ENCODE peak calls at places on chromosomes 1 and 21, in four cellular contexts. G, Z, F and T are unnamed samples.

GRCh38 chr1:5660141-5660935 is 331.9 kb downstream of the NPHP4 start:
- DNase-seq in G (no peak), Z (no peak), F (no peak), T (no peak)

GRCh38 chr1:223714849-223715709 is 2.7 kb downstream of the CAPN2 start:
- DNase-seq in G (peak), Z (peak), F (peak), T (peak)

GRCh38 chr1:201610806-201611205 is 71.9 kb downstream of the NAV1 start:
- DNase-seq in G (no peak), Z (no peak), F (no peak), T (no peak)

GRCh38 chr21:37762606-37763005 is 153.7 kb downstream of the KCNJ6 start:
- DNase-seq in G (no peak), Z (no peak), F (no peak), T (no peak)

GRCh38 chr1:38085666-38086305 is 39.2 kb upstream of the POU3F1 start:
- DNase-seq in G (no peak), Z (no peak), F (no peak), T (no peak)

GRCh38 chr1:28028873-28029654 is 59.3 kb downstream of the EYA3 start:
- DNase-seq in G (peak), Z (no peak), F (no peak), T (no peak)

GRCh38 chr1:47249755-47250154 is 17.7 kb upstream of the TAL1 start:
- DNase-seq in G (no peak), Z (no peak), F (no peak), T (no peak)

GRCh38 chr1:98053471-98054366 is 132.9 kb upstream of the DPYD start:
- DNase-seq in G (peak), Z (peak), F (peak), T (peak)

GRCh38 chr1:207495816-207496792 is at the start of gene CR1:
- DNase-seq in G (no peak), Z (no peak), F (peak), T (no peak)

GRCh38 chr1:7786785-7787184 is 2.7 kb downstream of the PER3 start:
- DNase-seq in G (no peak), Z (no peak), F (no peak), T (no peak)

GRCh38 chr1:7783826-7784491 is at the start of gene PER3:
- DNase-seq in G (peak), Z (peak), F (peak), T (peak)

GRCh38 chr1:7783178-7783711 is 846 bp upstream of the PER3 start:
- DNase-seq in G (peak), Z (peak), F (peak), T (peak)

GRCh38 chr1:7784492-7785071 is 491 bp downstream of the PER3 start:
- DNase-seq in G (no peak), Z (no peak), F (no peak), T (no peak)

GRCh38 chr1:7785108-7785507 is 1.0 kb downstream of the PER3 start:
- DNase-seq in G (no peak), Z (no peak), F (no peak), T (no peak)
- H3K4me3 ChIP-seq in G (no peak), Z (peak), F (peak), T (no peak)

GRCh38 chr21:17050156-17050555 is 462.7 kb upstream of the CXADR start:
- DNase-seq in G (no peak), Z (no peak), F (no peak), T (no peak)

GRCh38 chr21:17048974-17049373 is 463.9 kb upstream of the CXADR start:
- DNase-seq in G (no peak), Z (no peak), F (no peak), T (no peak)

GRCh38 chr21:17050646-17051045 is 462.2 kb upstream of the CXADR start:
- DNase-seq in G (no peak), Z (no peak), F (no peak), T (no peak)

GRCh38 chr21:17044696-17045095 is 468.1 kb upstream of the CXADR start:
- DNase-seq in G (no peak), Z (no peak), F (no peak), T (no peak)

GRCh38 chr21:17045214-17045835 is 467.5 kb upstream of the CXADR start:
- DNase-seq in G (peak), Z (no peak), F (no peak), T (peak)
- TF ChIP-seq CTCF in G (peak), Z (no peak), F (peak), T (peak)

GRCh38 chr1:94235189-94236020 is 2.0 kb downstream of the ARHGAP29 start:
- DNase-seq in G (peak), Z (no peak), F (no peak), T (no peak)
- H3K4me3 ChIP-seq in G (peak), Z (peak), F (peak), T (peak)

GRCh38 chr1:14607295-14607694 is 8.8 kb downstream of the KAZN start:
- DNase-seq in G (no peak), Z (no peak), F (no peak), T (no peak)

GRCh38 chr1:14611792-14612191 is 13.3 kb downstream of the KAZN start:
- DNase-seq in G (no peak), Z (no peak), F (no peak), T (no peak)

GRCh38 chr1:14605945-14606344 is 7.5 kb downstream of the KAZN start:
- DNase-seq in G (no peak), Z (no peak), F (no peak), T (no peak)

GRCh38 chr1:14606632-14607031 is 8.1 kb downstream of the KAZN start:
- DNase-seq in G (no peak), Z (no peak), F (no peak), T (no peak)

DNA sequence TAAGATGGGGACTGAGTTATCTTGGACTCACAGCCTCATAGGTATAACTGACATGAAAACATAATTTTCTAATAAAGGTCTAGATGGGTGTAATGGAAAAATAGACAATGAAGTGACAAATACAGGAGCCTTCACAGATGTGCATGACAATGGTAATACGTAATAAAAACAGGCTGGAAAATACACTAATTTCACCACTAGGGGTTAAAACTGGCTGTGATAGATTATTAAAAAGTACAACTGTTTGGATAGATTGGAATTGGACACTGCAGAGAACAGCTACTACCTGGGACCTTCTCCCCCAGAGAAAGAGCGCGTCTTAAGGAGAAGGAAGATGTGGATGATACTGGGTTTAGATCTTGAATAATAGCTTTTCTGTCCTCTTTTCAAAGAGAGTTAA is 9.8 kb downstream of the KAZN start:
- DNase-seq in G (no peak), Z (no peak), F (no peak), T (no peak)
- TF ChIP-seq CTCF in G (no peak), Z (no peak), F (no peak), T (no peak)

GRCh38 chr1:167043752-167044488 is 46.3 kb downstream of the GPA33 start:
- DNase-seq in G (peak), Z (peak), F (peak), T (peak)
- H3K4me3 ChIP-seq in G (peak), Z (peak), F (peak), T (no peak)

GRCh38 chr1:152014943-152015342 is 21.3 kb upstream of the S100A10 start:
- DNase-seq in G (no peak), Z (no peak), F (no peak), T (no peak)

GRCh38 chr1:152022521-152022920 is 14.3 kb downstream of the S100A11 start:
- DNase-seq in G (no peak), Z (no peak), F (no peak), T (no peak)

GRCh38 chr1:152021557-152021956 is 15.2 kb downstream of the S100A11 start:
- DNase-seq in G (no peak), Z (no peak), F (no peak), T (no peak)

GRCh38 chr1:152015766-152016165 is 21.0 kb downstream of the S100A11 start:
- DNase-seq in G (no peak), Z (no peak), F (no peak), T (no peak)

GRCh38 chr1:152018537-152018936 is 18.3 kb downstream of the S100A11 start:
- DNase-seq in G (no peak), Z (no peak), F (no peak), T (peak)
- TF ChIP-seq CTCF in G (peak), Z (peak), F (no peak), T (peak)

GRCh38 chr1:20499105-20499504 is 8.8 kb downstream of the MUL1 start:
- DNase-seq in G (no peak), Z (no peak), F (no peak), T (no peak)
- H3K4me3 ChIP-seq in G (no peak), Z (no peak), F (no peak), T (no peak)

GRCh38 chr1:232306269-232306911 is 323.5 kb downstream of the SIPA1L2 start:
- DNase-seq in G (peak), Z (peak), F (peak), T (no peak)
- TF ChIP-seq CTCF in G (peak), Z (no peak), F (peak), T (no peak)

GRCh38 chr1:232951605-232952004 is 1.2 kb downstream of the NTPCR start:
- DNase-seq in G (no peak), Z (no peak), F (no peak), T (no peak)
- H3K4me3 ChIP-seq in G (no peak), Z (peak), F (peak), T (peak)

DNA sequence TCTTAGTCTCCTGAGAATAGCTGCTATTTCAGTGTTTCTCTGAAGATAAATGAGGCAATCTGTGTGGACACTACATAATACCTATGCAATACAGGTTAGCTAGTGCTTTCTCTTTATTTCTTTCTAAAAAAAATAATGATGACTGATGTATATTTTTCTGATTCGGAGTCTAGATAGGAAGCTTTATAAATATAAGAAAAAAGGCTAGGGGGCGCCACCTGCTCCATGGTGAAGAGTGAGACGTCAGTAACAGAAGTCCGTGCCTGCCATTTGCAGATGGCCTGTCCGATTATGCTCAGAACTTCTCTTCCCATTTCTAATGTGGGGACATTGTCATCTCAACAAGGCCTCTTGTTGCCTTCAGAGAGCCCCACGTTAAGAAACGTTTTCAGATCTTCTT is 26.4 kb downstream of the QSOX1 start:
- DNase-seq in G (peak), Z (no peak), F (no peak), T (peak)
- TF ChIP-seq CTCF in G (peak), Z (no peak), F (peak), T (peak)